ENCODE peak calls at places on chromosomes 11 and 22, in five cellular contexts. One of them, this sample, is unnamed.

GRCh38 chr11:70829160-70829899 is 423.0 kb downstream of the SHANK2 start:
- DNase-seq in A172: no peak
- DNase-seq in cardiac fibroblast: no peak
- DNase-seq in stimulated activated CD8-positive, alpha-beta memory T cell treated with anti-CD3 and anti-CD28 coated beads, Interleukin-12 subunit alpha, Interleukin-12 subunit beta, amount 100 ng/mL, for 1 hour: no peak
- DNase-seq in NCI-H460: no peak
- DNase-seq in this sample: no peak

GRCh38 chr11:99383628-99384300 is 363.0 kb downstream of the CNTN5 start:
- DNase-seq in NCI-H460: no peak
- DNase-seq in A172: no peak
- DNase-seq in cardiac fibroblast: no peak
- DNase-seq in stimulated activated CD8-positive, alpha-beta memory T cell treated with anti-CD3 and anti-CD28 coated beads, Interleukin-12 subunit alpha, Interleukin-12 subunit beta, amount 100 ng/mL, for 1 hour: no peak
- DNase-seq in this sample: no peak

GRCh38 chr22:46070215-46070721 is 80.1 kb upstream of the PPARA start:
- DNase-seq in NCI-H460: no peak
- DNase-seq in cardiac fibroblast: peak
- DNase-seq in stimulated activated CD8-positive, alpha-beta memory T cell treated with anti-CD3 and anti-CD28 coated beads, Interleukin-12 subunit alpha, Interleukin-12 subunit beta, amount 100 ng/mL, for 1 hour: no peak
- DNase-seq in A172: no peak
- DNase-seq in this sample: peak

GRCh38 chr11:19676508-19677379 is 35.9 kb upstream of the NAV2 start:
- DNase-seq in NCI-H460: no peak
- DNase-seq in A172: no peak
- DNase-seq in cardiac fibroblast: peak
- DNase-seq in stimulated activated CD8-positive, alpha-beta memory T cell treated with anti-CD3 and anti-CD28 coated beads, Interleukin-12 subunit alpha, Interleukin-12 subunit beta, amount 100 ng/mL, for 1 hour: no peak
- DNase-seq in this sample: peak

GRCh38 chr22:36333632-36334031 is 54.1 kb downstream of the MYH9 start:
- DNase-seq in cardiac fibroblast: no peak
- DNase-seq in stimulated activated CD8-positive, alpha-beta memory T cell treated with anti-CD3 and anti-CD28 coated beads, Interleukin-12 subunit alpha, Interleukin-12 subunit beta, amount 100 ng/mL, for 1 hour: no peak
- DNase-seq in NCI-H460: no peak
- DNase-seq in A172: no peak
- DNase-seq in this sample: no peak

GRCh38 chr11:44931466-44931865 is 19.2 kb downstream of the TP53I11 start:
- DNase-seq in NCI-H460: no peak
- DNase-seq in stimulated activated CD8-positive, alpha-beta memory T cell treated with anti-CD3 and anti-CD28 coated beads, Interleukin-12 subunit alpha, Interleukin-12 subunit beta, amount 100 ng/mL, for 1 hour: no peak
- DNase-seq in cardiac fibroblast: no peak
- DNase-seq in A172: no peak
- DNase-seq in this sample: no peak

GRCh38 chr11:126008956-126009355 is 53.7 kb downstream of the CDON start:
- DNase-seq in A172: no peak
- DNase-seq in NCI-H460: no peak
- DNase-seq in stimulated activated CD8-positive, alpha-beta memory T cell treated with anti-CD3 and anti-CD28 coated beads, Interleukin-12 subunit alpha, Interleukin-12 subunit beta, amount 100 ng/mL, for 1 hour: no peak
- DNase-seq in cardiac fibroblast: no peak
- DNase-seq in this sample: no peak

GRCh38 chr11:118226294-118226693 is 1.5 kb upstream of the JAML start:
- DNase-seq in stimulated activated CD8-positive, alpha-beta memory T cell treated with anti-CD3 and anti-CD28 coated beads, Interleukin-12 subunit alpha, Interleukin-12 subunit beta, amount 100 ng/mL, for 1 hour: no peak
- DNase-seq in A172: peak
- DNase-seq in NCI-H460: no peak
- DNase-seq in cardiac fibroblast: no peak
- DNase-seq in this sample: no peak

GRCh38 chr22:46649176-46650077 is 29.2 kb downstream of the GRAMD4 start:
- DNase-seq in A172: no peak
- DNase-seq in NCI-H460: peak
- DNase-seq in cardiac fibroblast: peak
- DNase-seq in stimulated activated CD8-positive, alpha-beta memory T cell treated with anti-CD3 and anti-CD28 coated beads, Interleukin-12 subunit alpha, Interleukin-12 subunit beta, amount 100 ng/mL, for 1 hour: no peak
- DNase-seq in this sample: peak

GRCh38 chr22:35835267-35835997 is 117.8 kb downstream of the APOL5 start:
- DNase-seq in NCI-H460: no peak
- DNase-seq in stimulated activated CD8-positive, alpha-beta memory T cell treated with anti-CD3 and anti-CD28 coated beads, Interleukin-12 subunit alpha, Interleukin-12 subunit beta, amount 100 ng/mL, for 1 hour: no peak
- DNase-seq in cardiac fibroblast: peak
- DNase-seq in A172: peak
- DNase-seq in this sample: no peak

GRCh38 chr11:80414766-80415165 is 973.9 kb upstream of the TENM4 start:
- DNase-seq in NCI-H460: peak
- DNase-seq in A172: peak
- DNase-seq in stimulated activated CD8-positive, alpha-beta memory T cell treated with anti-CD3 and anti-CD28 coated beads, Interleukin-12 subunit alpha, Interleukin-12 subunit beta, amount 100 ng/mL, for 1 hour: no peak
- DNase-seq in cardiac fibroblast: peak
- DNase-seq in this sample: no peak

GRCh38 chr11:19954899-19955298 is 205.4 kb downstream of the DBX1 start:
- DNase-seq in NCI-H460: no peak
- DNase-seq in A172: no peak
- DNase-seq in cardiac fibroblast: peak
- DNase-seq in stimulated activated CD8-positive, alpha-beta memory T cell treated with anti-CD3 and anti-CD28 coated beads, Interleukin-12 subunit alpha, Interleukin-12 subunit beta, amount 100 ng/mL, for 1 hour: no peak
- DNase-seq in this sample: peak

GRCh38 chr11:92735039-92735438 is 234.4 kb upstream of the MTNR1B start:
- DNase-seq in NCI-H460: no peak
- DNase-seq in stimulated activated CD8-positive, alpha-beta memory T cell treated with anti-CD3 and anti-CD28 coated beads, Interleukin-12 subunit alpha, Interleukin-12 subunit beta, amount 100 ng/mL, for 1 hour: no peak
- DNase-seq in cardiac fibroblast: no peak
- DNase-seq in A172: no peak
- DNase-seq in this sample: no peak

GRCh38 chr11:48169706-48170105 is 46.9 kb upstream of the OR4B1 start:
- DNase-seq in NCI-H460: no peak
- DNase-seq in cardiac fibroblast: peak
- DNase-seq in A172: no peak
- DNase-seq in stimulated activated CD8-positive, alpha-beta memory T cell treated with anti-CD3 and anti-CD28 coated beads, Interleukin-12 subunit alpha, Interleukin-12 subunit beta, amount 100 ng/mL, for 1 hour: no peak
- DNase-seq in this sample: peak

This sample was measured in cardiac muscle cell.